ENCODE peak calls at places on chromosomes 16 and 17, in ten cellular contexts. One of them, this sample, is unnamed.

GRCh38 chr16:83744521-83744981 is 63.2 kb upstream of the HSBP1 start:
- DNase-seq in K562: no peak
- DNase-seq in heart left ventricle: no peak
- DNase-seq in sigmoid colon: peak; percentile 73
- DNase-seq in AG04450: no peak
- DNase-seq in HCT116: no peak
- DNase-seq in tibial nerve: peak; percentile 16
- DNase-seq in keratinocyte: no peak
- DNase-seq in endodermal cell: peak; percentile 67
- DNase-seq in left lung: peak; percentile 63
- DNase-seq in this sample: no peak

GRCh38 chr16:67936876-67937605 is 391 bp upstream of the PSMB10 start:
- DNase-seq in HCT116: no peak
- DNase-seq in heart left ventricle: no peak
- DNase-seq in K562: no peak
- DNase-seq in keratinocyte: no peak
- DNase-seq in left lung: peak; percentile 82
- DNase-seq in AG04450: no peak
- DNase-seq in tibial nerve: peak; percentile 53
- DNase-seq in endodermal cell: no peak
- DNase-seq in sigmoid colon: no peak
- DNase-seq in this sample: no peak

GRCh38 chr17:43471801-43472200 is 12.0 kb upstream of the DHX8 start:
- DNase-seq in HCT116: no peak
- DNase-seq in left lung: no peak
- DNase-seq in keratinocyte: no peak
- DNase-seq in sigmoid colon: no peak
- DNase-seq in K562: no peak
- DNase-seq in heart left ventricle: no peak
- DNase-seq in endodermal cell: no peak
- DNase-seq in tibial nerve: no peak
- DNase-seq in AG04450: no peak
- DNase-seq in this sample: no peak

GRCh38 chr16:30971298-30971697 is 13.7 kb upstream of the HSD3B7 start:
- DNase-seq in endodermal cell: no peak
- DNase-seq in AG04450: no peak
- DNase-seq in keratinocyte: no peak
- DNase-seq in heart left ventricle: no peak
- DNase-seq in tibial nerve: no peak
- DNase-seq in HCT116: no peak
- DNase-seq in K562: no peak
- DNase-seq in sigmoid colon: no peak
- DNase-seq in left lung: no peak
- DNase-seq in this sample: peak; percentile 56

GRCh38 chr17:50499722-50500121 is 8.5 kb upstream of the MYCBPAP start:
- DNase-seq in AG04450: no peak
- DNase-seq in endodermal cell: no peak
- DNase-seq in heart left ventricle: no peak
- DNase-seq in left lung: no peak
- DNase-seq in keratinocyte: no peak
- DNase-seq in tibial nerve: no peak
- DNase-seq in HCT116: no peak
- DNase-seq in K562: no peak
- DNase-seq in sigmoid colon: no peak
- DNase-seq in this sample: no peak

GRCh38 chr16:56409195-56409594 is 16.1 kb downstream of the AMFR start:
- DNase-seq in endodermal cell: no peak
- DNase-seq in HCT116: no peak
- DNase-seq in keratinocyte: no peak
- DNase-seq in AG04450: no peak
- DNase-seq in K562: no peak
- DNase-seq in sigmoid colon: no peak
- DNase-seq in tibial nerve: no peak
- DNase-seq in heart left ventricle: no peak
- DNase-seq in left lung: no peak
- DNase-seq in this sample: no peak

GRCh38 chr16:2533912-2534311 is 2.7 kb upstream of the CEMP1 start:
- DNase-seq in HCT116: no peak
- DNase-seq in keratinocyte: no peak
- DNase-seq in K562: no peak
- DNase-seq in endodermal cell: peak; percentile 27
- DNase-seq in tibial nerve: no peak
- DNase-seq in heart left ventricle: no peak
- DNase-seq in sigmoid colon: no peak
- DNase-seq in left lung: no peak
- DNase-seq in AG04450: no peak
- DNase-seq in this sample: no peak

GRCh38 chr17:33572615-33573014 is 279.5 kb upstream of the ASIC2 start:
- DNase-seq in endodermal cell: peak; percentile 84
- DNase-seq in left lung: no peak
- DNase-seq in heart left ventricle: no peak
- DNase-seq in K562: no peak
- DNase-seq in tibial nerve: no peak
- DNase-seq in HCT116: no peak
- DNase-seq in AG04450: no peak
- DNase-seq in sigmoid colon: no peak
- DNase-seq in keratinocyte: no peak
- DNase-seq in this sample: no peak

GRCh38 chr17:6608321-6608720 is 32.2 kb downstream of the KIAA0753 start:
- DNase-seq in heart left ventricle: no peak
- DNase-seq in K562: no peak
- DNase-seq in keratinocyte: peak; percentile 15
- DNase-seq in sigmoid colon: no peak
- DNase-seq in HCT116: peak; percentile 49
- DNase-seq in AG04450: no peak
- DNase-seq in left lung: no peak
- DNase-seq in endodermal cell: no peak
- DNase-seq in tibial nerve: no peak
- DNase-seq in this sample: no peak

GRCh38 chr16:47574091-47575054 is 113.2 kb downstream of the PHKB start:
- DNase-seq in heart left ventricle: no peak
- DNase-seq in AG04450: no peak
- DNase-seq in tibial nerve: no peak
- DNase-seq in left lung: no peak
- DNase-seq in sigmoid colon: no peak
- DNase-seq in endodermal cell: no peak
- DNase-seq in K562: no peak
- DNase-seq in keratinocyte: peak; percentile 44
- DNase-seq in HCT116: no peak
- DNase-seq in this sample: no peak

GRCh38 chr16:68713430-68713829 is 23.7 kb upstream of the CDH1 start:
- DNase-seq in tibial nerve: no peak
- DNase-seq in heart left ventricle: no peak
- DNase-seq in sigmoid colon: no peak
- DNase-seq in keratinocyte: no peak
- DNase-seq in endodermal cell: no peak
- DNase-seq in K562: no peak
- DNase-seq in HCT116: no peak
- DNase-seq in left lung: no peak
- DNase-seq in AG04450: no peak
- DNase-seq in this sample: no peak

GRCh38 chr16:78416400-78416799 is 316.9 kb downstream of the WWOX start:
- DNase-seq in keratinocyte: no peak
- DNase-seq in HCT116: no peak
- DNase-seq in K562: no peak
- DNase-seq in heart left ventricle: no peak
- DNase-seq in left lung: no peak
- DNase-seq in tibial nerve: no peak
- DNase-seq in AG04450: no peak
- DNase-seq in endodermal cell: no peak
- DNase-seq in sigmoid colon: no peak
- DNase-seq in this sample: no peak

GRCh38 chr17:81330884-81331245 is 35.8 kb upstream of the SLC38A10 start:
- DNase-seq in sigmoid colon: no peak
- DNase-seq in K562: no peak
- DNase-seq in keratinocyte: no peak
- DNase-seq in heart left ventricle: no peak
- DNase-seq in AG04450: no peak
- DNase-seq in tibial nerve: no peak
- DNase-seq in left lung: no peak
- DNase-seq in HCT116: no peak
- DNase-seq in endodermal cell: no peak
- DNase-seq in this sample: no peak

GRCh38 chr16:2331932-2332267 is 8.6 kb downstream of the ABCA3 start:
- DNase-seq in tibial nerve: no peak
- DNase-seq in HCT116: no peak
- DNase-seq in sigmoid colon: no peak
- DNase-seq in keratinocyte: no peak
- DNase-seq in endodermal cell: no peak
- DNase-seq in left lung: no peak
- DNase-seq in K562: no peak
- DNase-seq in heart left ventricle: no peak
- DNase-seq in AG04450: no peak
- DNase-seq in this sample: no peak

GRCh38 chr16:86567701-86568571 is 1.3 kb downstream of the FOXC2 start:
- DNase-seq in keratinocyte: no peak
- DNase-seq in left lung: no peak
- DNase-seq in sigmoid colon: no peak
- DNase-seq in endodermal cell: peak; percentile 76
- DNase-seq in tibial nerve: no peak
- DNase-seq in heart left ventricle: no peak
- DNase-seq in AG04450: no peak
- DNase-seq in HCT116: no peak
- DNase-seq in K562: no peak
- DNase-seq in this sample: no peak

GRCh38 chr16:88936913-88937666 is 39.9 kb downstream of the CBFA2T3 start:
- DNase-seq in left lung: no peak
- DNase-seq in sigmoid colon: no peak
- DNase-seq in endodermal cell: no peak
- DNase-seq in keratinocyte: no peak
- DNase-seq in K562: no peak
- DNase-seq in heart left ventricle: no peak
- DNase-seq in tibial nerve: no peak
- DNase-seq in HCT116: no peak
- DNase-seq in AG04450: no peak
- DNase-seq in this sample: no peak

DNA sequence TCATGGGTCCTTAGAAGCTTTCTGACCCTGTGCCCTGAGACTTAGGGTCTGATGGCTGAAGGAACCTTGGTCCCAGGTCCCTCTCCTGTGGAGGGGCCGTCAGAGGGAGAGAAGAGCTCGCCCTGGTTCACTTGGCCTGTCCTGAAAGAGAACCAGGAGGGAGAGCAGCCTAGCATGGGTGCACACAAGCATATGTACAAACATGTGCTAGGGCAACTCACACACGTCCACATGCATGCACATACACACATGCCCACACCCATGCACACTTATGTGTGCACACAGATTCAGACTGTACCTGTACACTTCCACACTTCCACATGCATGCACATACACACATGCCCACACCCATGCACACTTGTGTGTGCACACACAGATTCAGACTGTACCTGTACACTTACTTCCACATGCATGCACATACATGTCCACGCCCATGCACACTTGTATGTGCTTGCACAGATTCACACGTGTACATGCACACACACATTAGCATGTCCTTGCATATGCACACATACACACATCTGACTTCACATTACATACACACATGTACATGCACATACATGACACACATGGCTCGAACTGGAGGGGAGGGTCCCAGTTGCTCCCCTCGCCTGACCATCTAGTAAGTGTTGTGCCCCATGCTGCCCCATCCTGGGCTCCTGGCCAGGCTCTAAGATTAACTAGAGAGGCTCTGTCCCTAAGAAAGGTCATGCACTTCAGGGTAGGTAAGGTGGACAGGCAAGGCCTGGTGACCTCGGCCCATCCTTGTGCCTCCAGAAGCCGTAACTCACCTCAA is 122.0 kb downstream of the METRNL start:
- DNase-seq in sigmoid colon: peak; percentile 56
- DNase-seq in tibial nerve: peak; percentile 4
- DNase-seq in endodermal cell: no peak
- DNase-seq in AG04450: no peak
- DNase-seq in K562: no peak
- DNase-seq in left lung: peak; percentile 22
- DNase-seq in heart left ventricle: peak; percentile 10
- DNase-seq in HCT116: no peak
- DNase-seq in keratinocyte: no peak
- DNase-seq in this sample: peak; percentile 35
- H3K27ac ChIP-seq in sigmoid colon: peak overlapping the region; percentile 67
- H3K27ac ChIP-seq in tibial nerve: peak overlapping the region; percentile 54
- H3K27ac ChIP-seq in endodermal cell: no peak overlapping the region
- H3K27ac ChIP-seq in AG04450: no peak overlapping the region
- H3K27ac ChIP-seq in K562: no peak overlapping the region
- H3K27ac ChIP-seq in left lung: peak overlapping the region; percentile 99
- H3K27ac ChIP-seq in heart left ventricle: no peak overlapping the region
- H3K27ac ChIP-seq in HCT116: no peak overlapping the region
- H3K27ac ChIP-seq in keratinocyte: no peak overlapping the region
- H3K27ac ChIP-seq in this sample: no peak overlapping the region

GRCh38 chr17:83085526-83086196 is 6.3 kb downstream of the METRNL start:
- DNase-seq in endodermal cell: no peak
- DNase-seq in AG04450: no peak
- DNase-seq in keratinocyte: no peak
- DNase-seq in K562: no peak
- DNase-seq in tibial nerve: no peak
- DNase-seq in heart left ventricle: no peak
- DNase-seq in HCT116: no peak
- DNase-seq in left lung: no peak
- DNase-seq in sigmoid colon: no peak
- DNase-seq in this sample: no peak
- H3K27ac ChIP-seq in endodermal cell: no peak overlapping the region
- H3K27ac ChIP-seq in AG04450: peak overlapping the region; percentile 98
- H3K27ac ChIP-seq in keratinocyte: no peak overlapping the region
- H3K27ac ChIP-seq in K562: no peak overlapping the region
- H3K27ac ChIP-seq in tibial nerve: peak overlapping the region; percentile 46
- H3K27ac ChIP-seq in heart left ventricle: no peak overlapping the region
- H3K27ac ChIP-seq in HCT116: no peak overlapping the region
- H3K27ac ChIP-seq in left lung: no peak overlapping the region
- H3K27ac ChIP-seq in sigmoid colon: no peak overlapping the region
- H3K27ac ChIP-seq in this sample: no peak overlapping the region

GRCh38 chr17:59754547-59754946 is 47.1 kb downstream of the VMP1 start:
- DNase-seq in endodermal cell: no peak
- DNase-seq in left lung: no peak
- DNase-seq in HCT116: peak; percentile 99
- DNase-seq in sigmoid colon: no peak
- DNase-seq in tibial nerve: no peak
- DNase-seq in K562: peak; percentile 15
- DNase-seq in AG04450: peak; percentile 90
- DNase-seq in keratinocyte: peak; percentile 86
- DNase-seq in heart left ventricle: no peak
- DNase-seq in this sample: no peak
- H3K27ac ChIP-seq in endodermal cell: peak overlapping the region; percentile 60
- H3K27ac ChIP-seq in left lung: peak overlapping the region; percentile 72
- H3K27ac ChIP-seq in HCT116: peak overlapping the region; percentile 91
- H3K27ac ChIP-seq in sigmoid colon: peak overlapping the region; percentile 74
- H3K27ac ChIP-seq in tibial nerve: no peak overlapping the region
- H3K27ac ChIP-seq in K562: peak overlapping the region; percentile 63
- H3K27ac ChIP-seq in AG04450: peak overlapping the region; percentile 80
- H3K27ac ChIP-seq in keratinocyte: peak overlapping the region; percentile 78
- H3K27ac ChIP-seq in heart left ventricle: no peak overlapping the region
- H3K27ac ChIP-seq in this sample: no peak overlapping the region

GRCh38 chr17:65176646-65177409 is 39.7 kb downstream of the RGS9 start:
- DNase-seq in endodermal cell: no peak
- DNase-seq in AG04450: no peak
- DNase-seq in tibial nerve: no peak
- DNase-seq in K562: no peak
- DNase-seq in heart left ventricle: no peak
- DNase-seq in sigmoid colon: no peak
- DNase-seq in left lung: no peak
- DNase-seq in HCT116: no peak
- DNase-seq in keratinocyte: no peak
- DNase-seq in this sample: no peak
- H3K27ac ChIP-seq in endodermal cell: no peak overlapping the region
- H3K27ac ChIP-seq in AG04450: no peak overlapping the region
- H3K27ac ChIP-seq in tibial nerve: no peak overlapping the region
- H3K27ac ChIP-seq in K562: no peak overlapping the region
- H3K27ac ChIP-seq in heart left ventricle: no peak overlapping the region
- H3K27ac ChIP-seq in sigmoid colon: no peak overlapping the region
- H3K27ac ChIP-seq in left lung: no peak overlapping the region
- H3K27ac ChIP-seq in HCT116: no peak overlapping the region
- H3K27ac ChIP-seq in keratinocyte: no peak overlapping the region
- H3K27ac ChIP-seq in this sample: no peak overlapping the region